ENCODE peak calls at places on chromosomes 16 and 17, in five cellular contexts. O is astrocyte of the spinal cord, T is pancreas, Z is breast epithelium, D is suprapubic skin. X is an unnamed sample.

GRCh38 chr17:38733315-38734234 is 3.4 kb downstream of the CISD3 start:
- DNase-seq in O (no peak), Z (no peak), D (no peak), T (no peak), X (no peak)

GRCh38 chr16:1512174-1512573 is 19.0 kb downstream of the TELO2 start:
- DNase-seq in Z (no peak), D (no peak), O (no peak), T (peak; percentile 16), X (no peak)

GRCh38 chr16:19573997-19574396 is 18.5 kb downstream of the VPS35L start:
- DNase-seq in Z (no peak), O (no peak), T (no peak), D (no peak), X (no peak)

GRCh38 chr16:82182237-82183003 is 12.4 kb upstream of the MPHOSPH6 start:
- DNase-seq in O (no peak), D (no peak), Z (no peak), T (no peak), X (no peak)

GRCh38 chr16:86306046-86306644 is 204.2 kb upstream of the FOXF1 start:
- DNase-seq in T (no peak), D (no peak), Z (no peak), O (no peak), X (peak; percentile 45)

GRCh38 chr16:23420011-23420410 is 33.0 kb downstream of the COG7 start:
- DNase-seq in O (peak; percentile 47), T (no peak), Z (no peak), D (no peak), X (peak; percentile 36)

GRCh38 chr17:55549140-55549539 is 37.9 kb upstream of the SMIM36 start:
- DNase-seq in Z (no peak), D (no peak), O (no peak), T (no peak), X (no peak)

GRCh38 chr16:61792194-61792904 is 243.9 kb downstream of the CDH8 start:
- DNase-seq in O (peak; percentile 97), D (no peak), Z (no peak), T (no peak), X (peak; percentile 97)

GRCh38 chr17:12618557-12618956 is 47.1 kb upstream of the MYOCD start:
- DNase-seq in Z (no peak), O (peak; percentile 71), D (no peak), T (no peak), X (no peak)

GRCh38 chr17:41326173-41327145 is 10.9 kb upstream of the KRTAP17-1 start:
- DNase-seq in O (no peak), D (no peak), T (no peak), Z (no peak), X (no peak)

GRCh38 chr16:30005341-30006094 is 5.3 kb downstream of the DOC2A start:
- DNase-seq in D (no peak), T (peak; percentile 74), O (no peak), Z (no peak), X (no peak)

GRCh38 chr17:35404360-35404759 is 27.9 kb downstream of the SLFN12 start:
- DNase-seq in T (no peak), Z (no peak), O (no peak), D (no peak), X (no peak)

GRCh38 chr17:27368971-27369370 is 75.1 kb downstream of the WSB1 start:
- DNase-seq in Z (no peak), T (no peak), D (no peak), O (no peak), X (no peak)

GRCh38 chr17:37884516-37884915 is 39.7 kb upstream of the TBC1D3K start:
- DNase-seq in O (no peak), Z (no peak), D (no peak), T (no peak), X (no peak)

GRCh38 chr17:42562845-42563509 is 1.0 kb downstream of the COASY start:
- DNase-seq in O (no peak), Z (no peak), T (peak; percentile 79), D (no peak), X (no peak)

GRCh38 chr17:40528692-40529417 is 27.4 kb upstream of the TNS4 start:
- DNase-seq in T (no peak), O (no peak), Z (no peak), D (peak; percentile 16), X (no peak)

GRCh38 chr16:56930516-56931252 is 1.3 kb upstream of the HERPUD1 start:
- DNase-seq in T (peak; percentile 66), D (no peak), O (no peak), Z (no peak), X (no peak)

GRCh38 chr16:48014349-48015135 is 141.3 kb downstream of the ABCC12 start:
- DNase-seq in T (no peak), D (no peak), Z (no peak), O (peak; percentile 72), X (no peak)

GRCh38 chr17:17088104-17088485 is 45.8 kb downstream of the MPRIP start:
- DNase-seq in D (no peak), Z (no peak), T (no peak), O (no peak), X (no peak)

GRCh38 chr16:56732366-56732765 is 2.4 kb downstream of the NUP93 start:
- DNase-seq in D (no peak), O (no peak), Z (no peak), T (no peak), X (no peak)

GRCh38 chr16:57373117-57373947 is 1.0 kb downstream of the CX3CL1 start:
- DNase-seq in T (no peak), O (no peak), Z (peak; percentile 73), D (no peak), X (no peak)

GRCh38 chr17:28684963-28685362 is 23.0 kb downstream of the SUPT6H start:
- DNase-seq in D (no peak), O (no peak), Z (no peak), T (no peak), X (no peak)

GRCh38 chr17:80885922-80886582 is 105.6 kb upstream of the CHMP6 start:
- DNase-seq in T (peak; percentile 46), D (no peak), O (no peak), Z (no peak), X (no peak)

DNA sequence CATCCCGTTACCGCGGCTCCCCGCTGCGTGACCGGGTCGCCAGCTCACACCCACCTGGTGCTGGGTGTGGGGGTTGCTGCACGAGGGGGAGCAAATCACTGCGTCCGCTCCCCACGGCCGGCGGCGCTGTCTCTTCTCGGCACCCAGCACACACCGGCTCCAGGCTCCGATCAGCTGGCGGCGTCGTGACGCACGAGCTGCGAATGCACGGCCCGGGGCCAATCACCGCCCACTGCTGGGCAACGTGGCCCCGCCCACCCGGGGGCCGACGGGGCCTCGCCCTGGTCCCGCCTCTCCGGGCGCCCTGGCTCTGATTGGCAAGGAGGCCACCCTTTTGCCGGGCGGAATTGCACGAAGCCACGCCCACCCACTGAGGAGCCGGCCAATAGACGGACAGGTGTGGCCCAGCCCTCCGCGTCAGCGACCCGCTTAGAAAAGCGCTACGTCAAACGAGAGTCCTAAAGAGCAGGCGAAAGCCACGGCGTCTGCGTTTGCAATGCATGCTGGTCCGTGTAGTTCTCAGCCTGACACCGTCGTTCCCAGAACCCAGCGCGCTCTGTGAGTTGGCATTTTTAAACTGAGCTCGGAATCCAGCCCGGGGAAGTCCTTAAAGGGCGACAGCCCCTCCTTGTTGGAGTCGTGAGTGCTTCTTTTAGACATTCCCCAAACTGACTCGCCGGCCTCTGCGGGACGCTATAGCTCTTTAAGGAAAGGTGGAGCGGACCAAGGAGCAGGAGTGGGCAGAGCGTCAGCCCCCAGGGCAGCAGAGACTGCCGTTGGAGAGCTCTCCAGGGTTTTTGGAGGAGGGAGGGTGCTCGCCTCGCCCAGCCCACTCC is 6.1 kb upstream of the TLCD2 start:
- DNase-seq in Z (peak; percentile 100), O (peak; percentile 100), T (peak; percentile 100), D (peak; percentile 100), X (peak; percentile 99)
- TF ChIP-seq CTCF in Z (no peak), O (peak; percentile 14), T (no peak), D (no peak), X (peak; percentile 31)

DNA sequence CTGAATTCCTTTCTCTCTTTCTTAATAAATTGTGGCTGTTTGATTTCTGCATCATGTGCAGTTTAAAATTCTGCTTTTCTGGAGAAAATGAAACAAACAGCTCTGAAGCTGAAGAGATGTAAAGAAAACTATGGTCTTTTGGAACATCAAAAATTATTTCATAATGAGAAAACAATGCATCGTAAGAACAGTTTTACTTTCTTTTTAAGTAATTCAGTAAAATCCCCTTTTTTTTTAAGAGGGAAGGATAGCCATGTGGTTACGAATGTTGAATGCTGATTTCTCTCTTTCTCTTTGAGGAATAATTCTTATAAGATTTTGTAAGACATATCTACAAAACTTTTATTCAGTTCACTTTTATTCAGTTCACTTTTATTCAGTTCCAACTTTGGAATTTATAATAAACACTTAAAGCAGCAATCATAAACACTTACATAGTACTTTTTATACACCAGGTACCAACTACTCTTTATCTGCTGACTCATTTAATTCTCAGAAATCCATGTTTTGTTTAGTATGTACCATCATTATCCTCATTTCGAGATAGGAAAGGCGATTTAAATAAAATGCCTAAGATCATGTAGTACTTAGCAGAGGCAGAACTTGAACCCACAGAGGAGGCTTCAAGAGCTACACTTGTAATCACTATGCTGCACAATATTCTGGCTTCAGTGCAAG is 26.6 kb downstream of the CNTNAP4 start:
- DNase-seq in T (no peak), O (no peak), D (no peak), Z (no peak), X (no peak)
- H3K4me3 ChIP-seq in T (no peak overlapping the region), O (no peak overlapping the region), D (no peak overlapping the region), Z (no peak overlapping the region), X (no peak overlapping the region)

GRCh38 chr17:1518410-1518809 is 2.0 kb upstream of the INPP5K start:
- DNase-seq in Z (no peak), T (no peak), O (no peak), D (no peak), X (no peak)

GRCh38 chr17:1515640-1516402 is 591 bp downstream of the INPP5K start:
- DNase-seq in T (no peak), O (peak; percentile 89), D (no peak), Z (peak; percentile 70), X (peak; percentile 50)

GRCh38 chr17:1519678-1520077 is 3.3 kb upstream of the INPP5K start:
- DNase-seq in O (no peak), Z (no peak), D (no peak), T (no peak), X (no peak)

GRCh38 chr17:1512351-1512750 is 4.1 kb downstream of the INPP5K start:
- DNase-seq in T (no peak), D (no peak), Z (no peak), O (no peak), X (no peak)

GRCh38 chr17:1516403-1517161 is at the start of gene INPP5K:
- DNase-seq in O (peak; percentile 98), D (peak; percentile 98), Z (peak; percentile 98), T (peak; percentile 100), X (peak; percentile 84)
- TF ChIP-seq CTCF in O (no peak), D (no peak), Z (peak; percentile 20), T (no peak), X (no peak)

GRCh38 chr16:66099261-66099660 is 267.2 kb upstream of the CDH5 start:
- DNase-seq in Z (no peak), T (no peak), D (no peak), O (no peak), X (no peak)

GRCh38 chr16:66107661-66108060 is 258.8 kb upstream of the CDH5 start:
- DNase-seq in T (no peak), O (peak; percentile 61), D (no peak), Z (no peak), X (peak; percentile 66)

GRCh38 chr16:66097746-66098145 is 268.7 kb upstream of the CDH5 start:
- DNase-seq in O (no peak), D (no peak), T (no peak), Z (no peak), X (no peak)

DNA sequence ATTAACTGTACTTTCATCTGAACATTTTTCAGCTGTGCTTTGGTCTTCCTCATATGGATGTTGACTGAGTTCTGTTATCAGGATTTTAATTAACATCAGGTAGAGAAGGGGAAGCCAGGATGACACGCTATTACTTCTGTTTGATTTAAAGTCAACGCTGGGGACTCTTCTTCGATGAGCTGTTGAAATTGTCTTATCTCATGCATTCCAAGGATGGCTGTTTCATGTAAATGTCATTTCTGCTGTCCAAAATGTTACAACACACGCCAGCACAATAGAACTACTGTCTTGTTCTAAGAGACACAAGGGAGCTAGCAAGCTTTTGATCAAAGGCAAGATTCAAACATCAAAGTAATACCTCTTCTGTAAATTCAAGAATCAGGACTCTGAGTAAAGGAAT is 263.2 kb upstream of the CDH5 start:
- DNase-seq in T (no peak), D (no peak), O (no peak), Z (no peak), X (no peak)
- H3K4me3 ChIP-seq in T (no peak overlapping the region), D (no peak overlapping the region), O (no peak overlapping the region), Z (no peak overlapping the region), X (no peak overlapping the region)

X was measured in AG04449.